ENCODE peak calls at places on chromosomes 7 and 10, in seven cellular contexts. I, P, A, M, N, F and O are unnamed samples.

GRCh38 chr7:29197916-29198315 is 3.3 kb downstream of the CHN2 start:
- DNase-seq in A (no peak), P (no peak), F (no peak), M (no peak), I (no peak), N (no peak), O (no peak)

GRCh38 chr10:60185426-60185825 is 204.2 kb downstream of the ANK3 start:
- DNase-seq in F (no peak), M (no peak), I (no peak), A (no peak), N (no peak), P (no peak), O (no peak)

GRCh38 chr10:97584060-97584797 is at the start of gene HOGA1:
- DNase-seq in A (peak), P (peak), M (no peak), N (peak), I (no peak), F (peak), O (no peak)

GRCh38 chr7:98194672-98195457 is 16.4 kb upstream of the BHLHA15 start:
- DNase-seq in F (no peak), M (no peak), N (no peak), I (no peak), P (no peak), A (no peak), O (no peak)

GRCh38 chr7:94375713-94376112 is 19.0 kb upstream of the COL1A2 start:
- DNase-seq in P (peak), A (no peak), I (no peak), F (peak), N (peak), M (no peak), O (peak)

GRCh38 chr7:133931053-133931452 is 196.1 kb upstream of the LRGUK start:
- DNase-seq in A (no peak), F (no peak), I (no peak), N (peak), M (no peak), P (no peak), O (no peak)

GRCh38 chr10:33114451-33114944 is 156.5 kb upstream of the ITGB1 start:
- DNase-seq in M (no peak), I (no peak), F (peak), A (no peak), N (no peak), P (no peak), O (no peak)

GRCh38 chr7:108653526-108653925 is 83.9 kb downstream of the DNAJB9 start:
- DNase-seq in N (no peak), I (no peak), M (no peak), F (peak), A (no peak), P (peak), O (no peak)

GRCh38 chr10:61901829-61902447 is 439 bp downstream of the ARID5B start:
- DNase-seq in P (no peak), N (no peak), F (peak), A (peak), I (no peak), M (peak), O (no peak)

GRCh38 chr10:18658301-18658991 is 785 bp upstream of the ARL5B start:
- DNase-seq in A (peak), P (no peak), F (peak), I (no peak), M (peak), N (peak), O (no peak)

GRCh38 chr7:143910473-143911248 is 8.7 kb upstream of the TCAF1 start:
- DNase-seq in N (no peak), F (no peak), M (no peak), I (no peak), P (no peak), A (no peak), O (no peak)

GRCh38 chr10:32105782-32106382 is 49.7 kb upstream of the KIF5B start:
- DNase-seq in F (no peak), M (no peak), I (no peak), N (no peak), A (no peak), P (no peak), O (no peak)

GRCh38 chr10:47438857-47439474 is 44.9 kb downstream of the ANXA8 start:
- DNase-seq in P (peak), M (peak), I (no peak), N (peak), A (peak), F (peak), O (peak)

GRCh38 chr7:1567082-1567771 is 2.6 kb downstream of the PSMG3 start:
- DNase-seq in M (peak), P (peak), F (no peak), I (no peak), A (no peak), N (no peak), O (no peak)

GRCh38 chr10:51244739-51245138 is 170.5 kb downstream of the PRKG1 start:
- DNase-seq in I (no peak), N (peak), F (peak), M (no peak), P (peak), A (no peak), O (peak)

GRCh38 chr10:131943021-131943814 is 38.5 kb downstream of the BNIP3 start:
- DNase-seq in A (peak), N (no peak), F (peak), I (peak), P (no peak), M (no peak), O (no peak)

GRCh38 chr7:7181519-7182155 is 707 bp upstream of the C1GALT1 start:
- DNase-seq in M (peak), N (no peak), I (peak), A (peak), P (no peak), F (peak), O (no peak)

GRCh38 chr10:12720217-12720981 is 281.1 kb downstream of the CCDC3 start:
- DNase-seq in M (peak), P (peak), A (peak), N (peak), I (no peak), F (peak), O (peak)

GRCh38 chr10:129531969-129532660 is 65.1 kb downstream of the MGMT start:
- DNase-seq in F (peak), N (no peak), A (no peak), P (peak), M (no peak), I (no peak), O (no peak)

GRCh38 chr10:43206391-43207235 is 60.3 kb downstream of the RASGEF1A start:
- DNase-seq in A (peak), N (no peak), F (no peak), P (no peak), I (no peak), M (peak), O (no peak)

GRCh38 chr7:131919920-131920709 is 363.7 kb upstream of the PODXL start:
- DNase-seq in F (no peak), N (no peak), M (no peak), P (no peak), A (no peak), I (no peak), O (no peak)

GRCh38 chr10:75211007-75211735 is 575 bp downstream of the VDAC2 start:
- DNase-seq in A (no peak), M (peak), N (peak), F (peak), P (no peak), I (no peak), O (no peak)

GRCh38 chr7:94971051-94971867 is 63.9 kb downstream of the PPP1R9A start:
- DNase-seq in I (no peak), A (no peak), F (no peak), M (no peak), N (no peak), P (peak), O (no peak)

GRCh38 chr7:123645516-123645915 is 10.2 kb upstream of the LMOD2 start:
- DNase-seq in F (peak), M (no peak), I (no peak), P (no peak), A (no peak), N (no peak), O (no peak)

GRCh38 chr10:60169111-60169510 is 220.6 kb downstream of the ANK3 start:
- DNase-seq in M (no peak), I (no peak), A (no peak), N (no peak), P (no peak), F (no peak), O (no peak)

GRCh38 chr7:37031571-37032257 is 307.4 kb upstream of the AOAH start:
- DNase-seq in N (peak), I (no peak), P (peak), M (peak), A (peak), F (peak), O (peak)

GRCh38 chr7:6502886-6503285 is 48.4 kb downstream of the GRID2IP start:
- DNase-seq in P (no peak), F (no peak), I (no peak), A (peak), M (no peak), N (no peak), O (no peak)

GRCh38 chr10:95841711-95842498 is 65.9 kb upstream of the CC2D2B start:
- DNase-seq in I (no peak), M (peak), P (peak), F (peak), A (peak), N (peak), O (peak)

GRCh38 chr10:105986896-105987638 is 1177.4 kb downstream of the SORCS1 start:
- DNase-seq in P (no peak), N (no peak), I (no peak), A (no peak), F (no peak), M (no peak), O (no peak)

GRCh38 chr10:132965411-132966057 is 23.2 kb upstream of the CFAP46 start:
- DNase-seq in A (peak), M (no peak), I (no peak), F (no peak), P (no peak), N (peak), O (no peak)

GRCh38 chr10:29712108-29712507 is 77.3 kb upstream of the SVIL start:
- DNase-seq in A (no peak), P (no peak), F (no peak), N (no peak), I (no peak), M (no peak), O (no peak)

GRCh38 chr10:22315455-22316285 is 518 bp upstream of the COMMD3 start:
- DNase-seq in P (no peak), N (peak), I (no peak), F (no peak), M (no peak), A (no peak), O (no peak)

GRCh38 chr10:51422311-51423120 is 276.9 kb downstream of the CSTF2T start:
- DNase-seq in I (no peak), A (peak), P (peak), N (peak), F (peak), M (peak), O (peak)

GRCh38 chr7:37698782-37699181 is 15.2 kb downstream of the GPR141 start:
- DNase-seq in A (no peak), F (no peak), N (no peak), P (no peak), I (no peak), M (no peak), O (no peak)

GRCh38 chr7:117248810-117249209 is 74.0 kb downstream of the WNT2 start:
- DNase-seq in I (no peak), F (peak), P (no peak), N (no peak), M (no peak), A (no peak), O (no peak)

GRCh38 chr7:92421676-92422435 is 25.4 kb upstream of the GATAD1 start:
- DNase-seq in F (peak), P (no peak), M (no peak), N (no peak), I (no peak), A (no peak), O (no peak)

GRCh38 chr10:79239930-79240713 is 107.1 kb upstream of the PPIF start:
- DNase-seq in I (no peak), F (no peak), A (no peak), M (no peak), P (no peak), N (no peak), O (no peak)

GRCh38 chr7:101743995-101744360 is 73.4 kb upstream of the CUX1 start:
- DNase-seq in N (no peak), P (no peak), I (no peak), M (peak), A (no peak), F (no peak), O (no peak)

GRCh38 chr10:24723788-24724380 is at the start of gene ARHGAP21:
- DNase-seq in A (peak), P (no peak), M (peak), F (peak), N (peak), I (peak), O (no peak)

GRCh38 chr7:72219500-72219899 is 192.6 kb downstream of the CALN1 start:
- DNase-seq in F (no peak), P (no peak), A (no peak), N (no peak), M (no peak), I (no peak), O (no peak)

GRCh38 chr7:105596866-105597265 is 15.6 kb upstream of the EFCAB10 start:
- DNase-seq in F (no peak), N (no peak), I (no peak), P (no peak), M (no peak), A (no peak), O (no peak)

GRCh38 chr7:105591522-105591921 is 10.2 kb upstream of the EFCAB10 start:
- DNase-seq in M (no peak), N (peak), P (no peak), F (no peak), I (no peak), A (no peak), O (no peak)

GRCh38 chr7:105590793-105591192 is 9.5 kb upstream of the EFCAB10 start:
- DNase-seq in P (no peak), M (no peak), F (no peak), A (no peak), I (no peak), N (no peak), O (no peak)

GRCh38 chr7:105589221-105590077 is 8.2 kb upstream of the EFCAB10 start:
- DNase-seq in I (peak), F (peak), N (peak), M (peak), P (peak), A (peak), O (peak)

GRCh38 chr7:105594034-105594433 is 12.7 kb upstream of the EFCAB10 start:
- DNase-seq in I (no peak), F (no peak), A (no peak), P (no peak), M (no peak), N (no peak), O (no peak)
- TF ChIP-seq CTCF in I (no peak), F (peak), A (no peak), P (peak), M (no peak), N (no peak), O (no peak)

GRCh38 chr7:151028131-151028947 is at the start of gene ABCB8:
- DNase-seq in A (peak), N (peak), F (peak), I (peak), M (peak), P (peak), O (peak)
- TF ChIP-seq CTCF in A (peak), N (peak), F (peak), I (peak), M (peak), P (peak), O (peak)

GRCh38 chr10:45809829-45810228 is 37.5 kb downstream of the AGAP4 start:
- DNase-seq in I (no peak), F (peak), N (no peak), P (peak), M (no peak), A (no peak), O (no peak)
- TF ChIP-seq CTCF in I (no peak), F (peak), N (no peak), P (peak), M (no peak), A (no peak), O (no peak)

GRCh38 chr10:117710181-117710798 is 167.7 kb downstream of the EMX2 start:
- DNase-seq in I (no peak), M (no peak), F (no peak), N (no peak), A (no peak), P (no peak), O (no peak)
- TF ChIP-seq CTCF in I (no peak), M (no peak), F (no peak), N (no peak), A (no peak), P (no peak), O (no peak)

GRCh38 chr10:58712136-58712535 is 199.5 kb downstream of the BICC1 start:
- DNase-seq in F (peak), P (no peak), I (no peak), A (no peak), N (no peak), M (no peak), O (no peak)

GRCh38 chr10:58714436-58714835 is 201.8 kb downstream of the BICC1 start:
- DNase-seq in M (no peak), N (no peak), I (no peak), A (no peak), P (no peak), F (no peak), O (no peak)

GRCh38 chr10:58715056-58715455 is 202.4 kb downstream of the BICC1 start:
- DNase-seq in P (peak), I (no peak), F (peak), N (no peak), A (no peak), M (no peak), O (no peak)

GRCh38 chr10:58718596-58718995 is 205.9 kb downstream of the BICC1 start:
- DNase-seq in I (no peak), P (no peak), A (no peak), N (no peak), F (no peak), M (no peak), O (no peak)

DNA sequence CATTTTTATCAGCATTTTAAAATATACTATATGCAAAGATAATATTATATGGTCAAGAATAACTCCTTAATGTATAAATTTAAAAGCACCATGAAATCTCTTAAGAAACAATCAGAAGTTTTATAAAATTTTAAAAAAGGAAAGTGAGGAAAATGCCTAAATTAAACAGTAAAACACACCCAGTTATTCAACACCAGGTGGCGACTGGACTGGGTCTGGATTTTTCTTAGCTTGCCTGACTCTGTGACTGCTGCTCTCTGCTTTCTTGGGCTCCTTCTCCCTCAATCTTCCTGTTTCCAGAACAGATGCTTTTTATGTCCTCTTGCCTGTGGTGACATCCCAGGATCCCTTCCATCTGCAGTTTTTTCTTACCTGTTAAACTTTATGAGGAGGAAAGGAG is 200.3 kb downstream of the BICC1 start:
- DNase-seq in N (no peak), A (no peak), F (peak), P (no peak), I (no peak), M (no peak), O (no peak)
- TF ChIP-seq CTCF in N (no peak), A (no peak), F (peak), P (peak), I (no peak), M (no peak), O (peak)

GRCh38 chr10:125700355-125700911 is 17.5 kb upstream of the TEX36 start:
- DNase-seq in I (no peak), P (no peak), N (peak), F (peak), M (no peak), A (no peak), O (no peak)
- TF ChIP-seq CTCF in I (no peak), P (no peak), N (no peak), F (peak), M (no peak), A (no peak), O (peak)

DNA sequence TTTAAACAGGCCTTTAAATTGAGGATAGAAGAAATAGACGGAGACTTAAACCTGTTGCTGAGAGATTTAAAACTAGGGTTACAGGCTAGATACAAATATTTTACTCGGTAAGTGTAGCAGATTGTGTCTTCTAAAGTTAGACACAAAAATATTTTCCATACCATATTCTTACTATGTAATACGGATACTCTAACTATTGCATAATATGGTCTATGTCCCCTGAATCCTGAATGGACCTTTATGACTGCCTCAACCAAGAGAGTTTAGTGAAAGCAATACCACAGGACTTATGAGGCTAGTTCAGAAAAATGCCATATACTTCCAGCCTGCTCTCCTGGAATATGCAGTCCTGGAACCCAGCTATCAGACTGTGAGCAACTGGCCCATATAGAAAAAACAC is 13.4 kb upstream of the TES start:
- DNase-seq in I (no peak), N (no peak), P (no peak), F (no peak), A (no peak), M (no peak), O (no peak)
- TF ChIP-seq CTCF in I (no peak), N (no peak), P (no peak), F (no peak), A (no peak), M (no peak), O (no peak)